ENCODE peak calls at places on chromosomes 13 and 19, in ten cellular contexts. D, U, Y, W, R, F, T, G, B and H are unnamed samples.

GRCh38 chr13:112722433-112723250 is 32.8 kb downstream of the ATP11A start:
- DNase-seq in G (peak; percentile 72), B (peak; percentile 81), U (peak; percentile 99), Y (no peak), R (peak; percentile 70), T (no peak), W (peak; percentile 64), F (no peak), D (peak; percentile 87), H (peak; percentile 75)

GRCh38 chr13:25910243-25910642 is 141.6 kb downstream of the SHISA2 start:
- DNase-seq in R (no peak), T (no peak), F (no peak), W (no peak), U (no peak), B (no peak), G (no peak), D (peak; percentile 38), Y (no peak), H (no peak)

GRCh38 chr13:110824901-110825300 is 90.0 kb downstream of the ANKRD10 start:
- DNase-seq in W (no peak), F (no peak), D (no peak), T (no peak), Y (no peak), U (no peak), B (no peak), R (no peak), G (no peak), H (no peak)

GRCh38 chr13:40681341-40682051 is 15.1 kb upstream of the FOXO1 start:
- DNase-seq in D (no peak), W (no peak), F (no peak), T (no peak), G (no peak), R (no peak), U (no peak), Y (no peak), B (peak; percentile 34), H (peak; percentile 58)

GRCh38 chr13:112783135-112783945 is 93.5 kb downstream of the ATP11A start:
- DNase-seq in G (peak; percentile 57), U (no peak), Y (no peak), B (no peak), T (no peak), R (no peak), W (peak; percentile 44), F (no peak), D (no peak), H (peak; percentile 58)

GRCh38 chr13:51453959-51454703 is 1.3 kb upstream of the INTS6 start:
- DNase-seq in W (peak; percentile 40), R (no peak), T (no peak), F (no peak), U (no peak), B (peak; percentile 43), Y (no peak), G (no peak), D (peak; percentile 46), H (peak; percentile 42)

GRCh38 chr19:45413497-45413896 is 7.1 kb downstream of the POLR1G start:
- DNase-seq in Y (no peak), F (no peak), B (no peak), R (no peak), U (no peak), D (no peak), T (no peak), G (no peak), W (no peak), H (peak; percentile 68)

GRCh38 chr19:2507109-2507508 is 31.2 kb downstream of the GADD45B start:
- DNase-seq in G (no peak), T (no peak), R (peak; percentile 36), F (no peak), U (no peak), B (no peak), W (peak; percentile 59), Y (no peak), D (peak; percentile 73), H (peak; percentile 67)

GRCh38 chr19:10552596-10553053 is 8.9 kb downstream of the ATG4D start:
- DNase-seq in B (no peak), Y (no peak), U (no peak), R (no peak), W (no peak), G (no peak), T (no peak), F (peak; percentile 50), D (no peak), H (peak; percentile 37)

GRCh38 chr19:42353341-42354015 is 28.0 kb downstream of the MEGF8 start:
- DNase-seq in D (no peak), F (no peak), Y (no peak), G (no peak), T (no peak), R (no peak), U (no peak), B (no peak), W (no peak), H (no peak)

GRCh38 chr19:14056741-14057356 is 5.0 kb downstream of the PALM3 start:
- DNase-seq in U (no peak), Y (no peak), D (no peak), T (no peak), B (no peak), G (no peak), W (no peak), F (no peak), R (no peak), H (no peak)

GRCh38 chr13:61608138-61608537 is 192.5 kb upstream of the PCDH20 start:
- DNase-seq in D (no peak), U (no peak), B (no peak), F (peak; percentile 56), R (no peak), Y (no peak), G (no peak), W (no peak), T (no peak), H (no peak)

GRCh38 chr13:23488442-23488841 is 54.9 kb upstream of the SACS start:
- DNase-seq in F (no peak), T (no peak), U (peak; percentile 20), B (no peak), D (no peak), W (peak; percentile 51), R (no peak), G (no peak), Y (no peak), H (peak; percentile 66)

GRCh38 chr13:113722921-113723320 is 36.1 kb upstream of the TMEM255B start:
- DNase-seq in G (no peak), W (no peak), T (no peak), Y (no peak), D (no peak), U (no peak), R (no peak), F (no peak), B (no peak), H (no peak)

GRCh38 chr19:51706885-51707284 is 13.8 kb downstream of the SPACA6 start:
- DNase-seq in F (no peak), B (no peak), R (no peak), Y (no peak), T (no peak), G (no peak), W (no peak), D (no peak), U (no peak), H (peak; percentile 0)